ENCODE peak calls at places on chromosomes 2 and 18, in eight cellular contexts. One of them, this sample, is unnamed.

GRCh38 chr2:73746015-73746876 is 9.1 kb upstream of the TPRKB start:
- DNase-seq in CD8-positive, alpha-beta T cell: no peak
- DNase-seq in A172: no peak
- DNase-seq in Calu3: no peak
- DNase-seq in NCI-H69: no peak
- DNase-seq in AG08395: no peak
- DNase-seq in NCI-H1417: no peak
- DNase-seq in foreskin fibroblast: no peak
- DNase-seq in this sample: no peak

GRCh38 chr2:12702661-12703121 is 14.0 kb upstream of the TRIB2 start:
- DNase-seq in Calu3: peak
- DNase-seq in NCI-H69: peak
- DNase-seq in CD8-positive, alpha-beta T cell: no peak
- DNase-seq in foreskin fibroblast: peak
- DNase-seq in NCI-H1417: peak
- DNase-seq in A172: peak
- DNase-seq in AG08395: peak
- DNase-seq in this sample: peak

GRCh38 chr18:79392226-79392625 is 3.5 kb upstream of the NFATC1 start:
- DNase-seq in NCI-H1417: no peak
- DNase-seq in AG08395: no peak
- DNase-seq in foreskin fibroblast: no peak
- DNase-seq in Calu3: no peak
- DNase-seq in NCI-H69: no peak
- DNase-seq in A172: no peak
- DNase-seq in CD8-positive, alpha-beta T cell: no peak
- DNase-seq in this sample: no peak

GRCh38 chr2:99337931-99338580 is 867 bp downstream of the EIF5B start:
- DNase-seq in A172: peak
- DNase-seq in CD8-positive, alpha-beta T cell: no peak
- DNase-seq in NCI-H1417: peak
- DNase-seq in NCI-H69: peak
- DNase-seq in AG08395: no peak
- DNase-seq in Calu3: no peak
- DNase-seq in foreskin fibroblast: peak
- DNase-seq in this sample: peak

GRCh38 chr2:8645176-8645831 is 36.6 kb upstream of the ID2 start:
- DNase-seq in NCI-H1417: no peak
- DNase-seq in foreskin fibroblast: no peak
- DNase-seq in NCI-H69: no peak
- DNase-seq in Calu3: no peak
- DNase-seq in AG08395: no peak
- DNase-seq in A172: no peak
- DNase-seq in CD8-positive, alpha-beta T cell: no peak
- DNase-seq in this sample: no peak

GRCh38 chr2:80499095-80499494 is 194.5 kb upstream of the LRRTM1 start:
- DNase-seq in foreskin fibroblast: peak
- DNase-seq in AG08395: peak
- DNase-seq in NCI-H69: peak
- DNase-seq in A172: peak
- DNase-seq in Calu3: no peak
- DNase-seq in NCI-H1417: peak
- DNase-seq in CD8-positive, alpha-beta T cell: no peak
- DNase-seq in this sample: peak

GRCh38 chr2:238731961-238732360 is 115.9 kb upstream of the TWIST2 start:
- DNase-seq in Calu3: no peak
- DNase-seq in NCI-H1417: no peak
- DNase-seq in A172: no peak
- DNase-seq in NCI-H69: no peak
- DNase-seq in foreskin fibroblast: peak
- DNase-seq in CD8-positive, alpha-beta T cell: no peak
- DNase-seq in AG08395: peak
- DNase-seq in this sample: peak

GRCh38 chr2:180124273-180124881 is 117.3 kb upstream of the CWC22 start:
- DNase-seq in AG08395: peak
- DNase-seq in NCI-H1417: peak
- DNase-seq in CD8-positive, alpha-beta T cell: no peak
- DNase-seq in foreskin fibroblast: peak
- DNase-seq in A172: peak
- DNase-seq in NCI-H69: peak
- DNase-seq in Calu3: peak
- DNase-seq in this sample: peak

GRCh38 chr2:161586517-161587167 is 37.6 kb upstream of the SLC4A10 start:
- DNase-seq in NCI-H1417: peak
- DNase-seq in CD8-positive, alpha-beta T cell: no peak
- DNase-seq in AG08395: peak
- DNase-seq in NCI-H69: peak
- DNase-seq in A172: peak
- DNase-seq in Calu3: no peak
- DNase-seq in foreskin fibroblast: peak
- DNase-seq in this sample: peak

GRCh38 chr2:219285894-219286425 is 6.8 kb downstream of the DNAJB2 start:
- DNase-seq in NCI-H1417: peak
- DNase-seq in foreskin fibroblast: peak
- DNase-seq in Calu3: no peak
- DNase-seq in NCI-H69: peak
- DNase-seq in AG08395: peak
- DNase-seq in A172: no peak
- DNase-seq in CD8-positive, alpha-beta T cell: no peak
- DNase-seq in this sample: peak

GRCh38 chr2:239151201-239152131 is 249.4 kb downstream of the HDAC4 start:
- DNase-seq in A172: no peak
- DNase-seq in Calu3: no peak
- DNase-seq in foreskin fibroblast: peak
- DNase-seq in NCI-H1417: no peak
- DNase-seq in CD8-positive, alpha-beta T cell: no peak
- DNase-seq in NCI-H69: no peak
- DNase-seq in AG08395: peak
- DNase-seq in this sample: no peak

GRCh38 chr18:58103339-58103930 is 59.4 kb downstream of the NEDD4L start:
- DNase-seq in Calu3: no peak
- DNase-seq in AG08395: no peak
- DNase-seq in NCI-H69: peak
- DNase-seq in A172: no peak
- DNase-seq in CD8-positive, alpha-beta T cell: no peak
- DNase-seq in foreskin fibroblast: no peak
- DNase-seq in NCI-H1417: no peak
- DNase-seq in this sample: no peak

GRCh38 chr2:183614797-183615429 is 490.7 kb downstream of the NUP35 start:
- DNase-seq in NCI-H1417: peak
- DNase-seq in foreskin fibroblast: no peak
- DNase-seq in Calu3: no peak
- DNase-seq in CD8-positive, alpha-beta T cell: no peak
- DNase-seq in A172: no peak
- DNase-seq in NCI-H69: peak
- DNase-seq in AG08395: no peak
- DNase-seq in this sample: no peak

This sample was measured in AG10803.